ENCODE peak calls at places on chromosomes 16 and 17, in nine cellular contexts. H, O, A, Y, E, W, C, M and Z are unnamed samples.

GRCh38 chr17:57916925-57917858 is 38.0 kb downstream of the CUEDC1 start:
- DNase-seq in H (peak; percentile 32), O (no peak), A (no peak), Y (no peak), E (no peak), W (no peak), C (no peak), M (peak; percentile 15), Z (peak; percentile 77)

GRCh38 chr16:51149251-51149661 is 1.8 kb downstream of the SALL1 start:
- DNase-seq in H (no peak), O (no peak), A (no peak), Y (no peak), E (no peak), W (no peak), C (no peak), M (no peak), Z (no peak)

GRCh38 chr17:63827002-63827800 is at the start of the genes FTSJ3 and PSMC5:
- DNase-seq in H (peak; percentile 94), O (peak; percentile 84), A (peak; percentile 98), Y (peak; percentile 97), E (peak; percentile 93), W (peak; percentile 90), C (peak; percentile 96), M (peak; percentile 93), Z (peak; percentile 98)

GRCh38 chr17:75587718-75588545 is at the start of gene MYO15B:
- DNase-seq in H (peak; percentile 69), O (peak; percentile 54), A (peak; percentile 86), Y (no peak), E (peak; percentile 42), W (peak; percentile 15), C (peak; percentile 12), M (no peak), Z (peak; percentile 68)

GRCh38 chr16:3878610-3879009 is 1.9 kb downstream of the CREBBP start:
- DNase-seq in H (no peak), O (no peak), A (no peak), Y (no peak), E (no peak), W (no peak), C (peak; percentile 47), M (no peak), Z (peak; percentile 42)

GRCh38 chr17:67058036-67058435 is 13.7 kb downstream of the CACNG1 start:
- DNase-seq in H (no peak), O (no peak), A (no peak), Y (no peak), E (no peak), W (no peak), C (no peak), M (no peak), Z (no peak)

GRCh38 chr17:16438557-16439302 is 23.4 kb downstream of the TRPV2 start:
- DNase-seq in H (peak; percentile 99), O (peak; percentile 92), A (peak; percentile 100), Y (peak; percentile 100), E (peak; percentile 91), W (peak; percentile 98), C (peak; percentile 100), M (peak; percentile 82), Z (peak; percentile 88)

GRCh38 chr17:46908352-46908751 is 14.6 kb upstream of the GOSR2 start:
- DNase-seq in H (no peak), O (no peak), A (no peak), Y (no peak), E (no peak), W (no peak), C (no peak), M (no peak), Z (no peak)

GRCh38 chr17:12966413-12966812 is 51.4 kb downstream of the ELAC2 start:
- DNase-seq in H (no peak), O (no peak), A (no peak), Y (no peak), E (no peak), W (no peak), C (no peak), M (no peak), Z (no peak)

GRCh38 chr17:61659437-61659836 is 68.4 kb upstream of the NACA2 start:
- DNase-seq in H (no peak), O (no peak), A (no peak), Y (no peak), E (no peak), W (no peak), C (no peak), M (no peak), Z (no peak)

GRCh38 chr17:75059369-75060345 is 12.6 kb downstream of the KCTD2 start:
- DNase-seq in H (no peak), O (no peak), A (no peak), Y (no peak), E (no peak), W (no peak), C (peak; percentile 82), M (no peak), Z (peak; percentile 36)

GRCh38 chr16:68374251-68374805 is 63.5 kb downstream of the PRMT7 start:
- DNase-seq in H (no peak), O (no peak), A (no peak), Y (no peak), E (no peak), W (no peak), C (no peak), M (no peak), Z (no peak)

GRCh38 chr17:31532161-31532515 is 140.7 kb downstream of the RAB11FIP4 start:
- DNase-seq in H (no peak), O (no peak), A (no peak), Y (no peak), E (no peak), W (no peak), C (no peak), M (no peak), Z (no peak)

GRCh38 chr16:69820926-69821541 is 58.9 kb downstream of the WWP2 start:
- DNase-seq in H (no peak), O (no peak), A (no peak), Y (no peak), E (no peak), W (no peak), C (peak; percentile 40), M (no peak), Z (no peak)

GRCh38 chr17:83068641-83069570 is 10.5 kb upstream of the METRNL start:
- DNase-seq in H (no peak), O (no peak), A (no peak), Y (no peak), E (no peak), W (no peak), C (no peak), M (no peak), Z (no peak)

GRCh38 chr17:18045691-18046090 is 6.5 kb downstream of the GID4 start:
- DNase-seq in H (no peak), O (no peak), A (no peak), Y (no peak), E (no peak), W (no peak), C (no peak), M (no peak), Z (no peak)

GRCh38 chr17:59776577-59776976 is 69.1 kb downstream of the VMP1 start:
- DNase-seq in H (no peak), O (no peak), A (no peak), Y (no peak), E (no peak), W (no peak), C (no peak), M (no peak), Z (no peak)

GRCh38 chr17:55388842-55389241 is 32.8 kb downstream of the MMD start:
- DNase-seq in H (no peak), O (no peak), A (peak; percentile 56), Y (no peak), E (no peak), W (no peak), C (no peak), M (no peak), Z (no peak)

GRCh38 chr16:72264776-72265175 is 92.8 kb upstream of the PMFBP1 start:
- DNase-seq in H (peak; percentile 21), O (no peak), A (no peak), Y (no peak), E (no peak), W (no peak), C (no peak), M (no peak), Z (no peak)

GRCh38 chr17:68621065-68621464 is 19.9 kb upstream of the FAM20A start:
- DNase-seq in H (no peak), O (no peak), A (no peak), Y (no peak), E (no peak), W (no peak), C (no peak), M (no peak), Z (no peak)

GRCh38 chr17:83183951-83184506 is 104.6 kb downstream of the METRNL start:
- DNase-seq in H (no peak), O (no peak), A (peak; percentile 48), Y (no peak), E (no peak), W (no peak), C (no peak), M (no peak), Z (no peak)

GRCh38 chr17:40498281-40499084 is 2.9 kb downstream of the TNS4 start:
- DNase-seq in H (peak; percentile 31), O (no peak), A (no peak), Y (no peak), E (no peak), W (no peak), C (no peak), M (no peak), Z (no peak)

GRCh38 chr16:68235882-68236803 is at the start of gene ESRP2:
- DNase-seq in H (peak; percentile 80), O (no peak), A (peak; percentile 71), Y (no peak), E (peak; percentile 36), W (no peak), C (no peak), M (no peak), Z (no peak)

GRCh38 chr16:70496513-70496912 is 26.8 kb downstream of the COG4 start:
- DNase-seq in H (no peak), O (no peak), A (no peak), Y (no peak), E (no peak), W (no peak), C (no peak), M (no peak), Z (no peak)

GRCh38 chr16:14428043-14428442 is 202.0 kb downstream of the PARN start:
- DNase-seq in H (no peak), O (no peak), A (no peak), Y (no peak), E (no peak), W (no peak), C (no peak), M (no peak), Z (no peak)

GRCh38 chr16:15482068-15482747 is 47.8 kb downstream of the BMERB1 start:
- DNase-seq in H (peak; percentile 51), O (no peak), A (no peak), Y (peak; percentile 99), E (peak; percentile 4), W (no peak), C (peak; percentile 89), M (peak; percentile 8), Z (no peak)

GRCh38 chr17:74201250-74201649 is 2.2 kb upstream of the RPL38 start:
- DNase-seq in H (no peak), O (no peak), A (no peak), Y (no peak), E (no peak), W (no peak), C (peak; percentile 65), M (no peak), Z (no peak)

GRCh38 chr16:78684040-78684611 is 584.7 kb downstream of the WWOX start:
- DNase-seq in H (no peak), O (no peak), A (no peak), Y (peak; percentile 6), E (no peak), W (no peak), C (peak; percentile 94), M (no peak), Z (no peak)

GRCh38 chr16:20735504-20735903 is 6.1 kb downstream of the THUMPD1 start:
- DNase-seq in H (no peak), O (no peak), A (no peak), Y (no peak), E (no peak), W (no peak), C (no peak), M (no peak), Z (no peak)

GRCh38 chr17:66930933-66931332 is 33.6 kb upstream of the CACNG4 start:
- DNase-seq in H (no peak), O (no peak), A (no peak), Y (no peak), E (no peak), W (no peak), C (peak; percentile 13), M (no peak), Z (no peak)

GRCh38 chr17:35540589-35541404 is 3.3 kb upstream of the SLFN12L start:
- DNase-seq in H (no peak), O (peak; percentile 6), A (peak; percentile 13), Y (no peak), E (no peak), W (no peak), C (peak; percentile 50), M (peak; percentile 42), Z (peak; percentile 89)